ENCODE peak calls at places on chromosomes 5 and 9, in seven cellular contexts. One of them, this sample, is unnamed. For H3K4me1, the result is how much of the 10 kb centered on the place peaks cover.

GRCh38 chr9:106916491-106917235 is 53.7 kb downstream of the ZNF462 start:
- DNase-seq in cardiac muscle cell: peak
- DNase-seq in BE2C: no peak
- DNase-seq in uterus: peak
- DNase-seq in CD8-positive, alpha-beta T cell: no peak
- DNase-seq in OCI-LY7: no peak
- DNase-seq in right lobe of liver: peak
- DNase-seq in this sample: peak

GRCh38 chr5:53008751-53009150 is 19.6 kb downstream of the ITGA2 start:
- DNase-seq in cardiac muscle cell: no peak
- DNase-seq in BE2C: no peak
- DNase-seq in uterus: no peak
- DNase-seq in CD8-positive, alpha-beta T cell: no peak
- DNase-seq in OCI-LY7: no peak
- DNase-seq in right lobe of liver: no peak
- DNase-seq in this sample: no peak

GRCh38 chr5:112554089-112554977 is 135.3 kb upstream of the EPB41L4A start:
- DNase-seq in cardiac muscle cell: no peak
- DNase-seq in BE2C: no peak
- DNase-seq in uterus: no peak
- DNase-seq in CD8-positive, alpha-beta T cell: no peak
- DNase-seq in OCI-LY7: no peak
- DNase-seq in right lobe of liver: no peak
- DNase-seq in this sample: no peak

GRCh38 chr5:66814146-66814991 is 218.2 kb downstream of the MAST4 start:
- DNase-seq in cardiac muscle cell: peak
- DNase-seq in BE2C: peak
- DNase-seq in uterus: no peak
- DNase-seq in CD8-positive, alpha-beta T cell: peak
- DNase-seq in OCI-LY7: peak
- DNase-seq in right lobe of liver: no peak
- DNase-seq in this sample: peak

GRCh38 chr9:34454571-34455065 is 3.8 kb downstream of the FAM219A start:
- DNase-seq in cardiac muscle cell: no peak
- DNase-seq in BE2C: peak
- DNase-seq in uterus: no peak
- DNase-seq in CD8-positive, alpha-beta T cell: no peak
- DNase-seq in OCI-LY7: no peak
- DNase-seq in right lobe of liver: no peak
- DNase-seq in this sample: peak

GRCh38 chr9:75087279-75087823 is 604 bp downstream of the NMRK1 start:
- DNase-seq in cardiac muscle cell: peak
- DNase-seq in BE2C: no peak
- DNase-seq in uterus: no peak
- DNase-seq in CD8-positive, alpha-beta T cell: peak
- DNase-seq in OCI-LY7: peak
- DNase-seq in right lobe of liver: no peak
- DNase-seq in this sample: peak

GRCh38 chr9:93613791-93614190 is 37.4 kb downstream of the PHF2 start:
- DNase-seq in cardiac muscle cell: no peak
- DNase-seq in BE2C: no peak
- DNase-seq in uterus: no peak
- DNase-seq in CD8-positive, alpha-beta T cell: no peak
- DNase-seq in OCI-LY7: no peak
- DNase-seq in right lobe of liver: no peak
- DNase-seq in this sample: no peak

GRCh38 chr9:124853605-124854143 is 414 bp downstream of the WDR38 start:
- DNase-seq in cardiac muscle cell: no peak
- DNase-seq in BE2C: no peak
- DNase-seq in uterus: no peak
- DNase-seq in CD8-positive, alpha-beta T cell: no peak
- DNase-seq in OCI-LY7: no peak
- DNase-seq in right lobe of liver: no peak
- DNase-seq in this sample: no peak

GRCh38 chr9:108956098-108956533 is 21.9 kb downstream of the ABITRAM start:
- DNase-seq in cardiac muscle cell: no peak
- DNase-seq in BE2C: peak
- DNase-seq in uterus: no peak
- DNase-seq in CD8-positive, alpha-beta T cell: no peak
- DNase-seq in OCI-LY7: no peak
- DNase-seq in right lobe of liver: no peak
- DNase-seq in this sample: no peak

GRCh38 chr5:144203750-144204596 is 33.3 kb downstream of the KCTD16 start:
- DNase-seq in cardiac muscle cell: peak
- DNase-seq in BE2C: peak
- DNase-seq in uterus: peak
- DNase-seq in CD8-positive, alpha-beta T cell: peak
- DNase-seq in OCI-LY7: peak
- DNase-seq in right lobe of liver: no peak
- DNase-seq in this sample: peak

GRCh38 chr9:8764041-8764440 is 964.5 kb upstream of the DMAC1 start:
- DNase-seq in cardiac muscle cell: no peak
- DNase-seq in BE2C: no peak
- DNase-seq in uterus: no peak
- DNase-seq in CD8-positive, alpha-beta T cell: no peak
- DNase-seq in OCI-LY7: no peak
- DNase-seq in right lobe of liver: no peak
- DNase-seq in this sample: no peak

GRCh38 chr5:5800801-5801761 is 378.6 kb downstream of the ICE1 start:
- DNase-seq in cardiac muscle cell: no peak
- DNase-seq in BE2C: no peak
- DNase-seq in uterus: no peak
- DNase-seq in CD8-positive, alpha-beta T cell: no peak
- DNase-seq in OCI-LY7: no peak
- DNase-seq in right lobe of liver: no peak
- DNase-seq in this sample: peak

GRCh38 chr5:77180167-77181081 is 30.1 kb upstream of the PDE8B start:
- DNase-seq in cardiac muscle cell: peak
- DNase-seq in BE2C: peak
- DNase-seq in uterus: peak
- DNase-seq in CD8-positive, alpha-beta T cell: no peak
- DNase-seq in OCI-LY7: no peak
- DNase-seq in right lobe of liver: no peak
- DNase-seq in this sample: peak

GRCh38 chr5:102749416-102750021 is 5.6 kb upstream of the PAM start:
- DNase-seq in cardiac muscle cell: no peak
- DNase-seq in BE2C: no peak
- DNase-seq in uterus: no peak
- DNase-seq in CD8-positive, alpha-beta T cell: no peak
- DNase-seq in OCI-LY7: no peak
- DNase-seq in right lobe of liver: no peak
- DNase-seq in this sample: no peak

GRCh38 chr5:74367931-74368330 is 272.6 kb downstream of the ENC1 start:
- DNase-seq in cardiac muscle cell: no peak
- DNase-seq in BE2C: no peak
- DNase-seq in uterus: peak
- DNase-seq in CD8-positive, alpha-beta T cell: no peak
- DNase-seq in OCI-LY7: no peak
- DNase-seq in right lobe of liver: no peak
- DNase-seq in this sample: no peak

GRCh38 chr5:141668601-141669265 is 13.3 kb downstream of the ARAP3 start:
- DNase-seq in cardiac muscle cell: no peak
- DNase-seq in BE2C: no peak
- DNase-seq in uterus: no peak
- DNase-seq in CD8-positive, alpha-beta T cell: no peak
- DNase-seq in OCI-LY7: no peak
- DNase-seq in right lobe of liver: peak
- DNase-seq in this sample: no peak

GRCh38 chr9:84849049-84849448 is 179.5 kb downstream of the NTRK2 start:
- DNase-seq in cardiac muscle cell: no peak
- DNase-seq in BE2C: no peak
- DNase-seq in uterus: no peak
- DNase-seq in CD8-positive, alpha-beta T cell: no peak
- DNase-seq in OCI-LY7: no peak
- DNase-seq in right lobe of liver: no peak
- DNase-seq in this sample: no peak

GRCh38 chr5:1295650-1296037 is 776 bp upstream of the TERT start:
- DNase-seq in cardiac muscle cell: no peak
- DNase-seq in BE2C: no peak
- DNase-seq in uterus: no peak
- DNase-seq in CD8-positive, alpha-beta T cell: no peak
- DNase-seq in OCI-LY7: no peak
- DNase-seq in right lobe of liver: no peak
- DNase-seq in this sample: no peak

GRCh38 chr9:121483049-121483448 is 16.6 kb downstream of the GGTA1 start:
- DNase-seq in cardiac muscle cell: no peak
- DNase-seq in BE2C: no peak
- DNase-seq in uterus: no peak
- DNase-seq in CD8-positive, alpha-beta T cell: no peak
- DNase-seq in OCI-LY7: no peak
- DNase-seq in right lobe of liver: no peak
- DNase-seq in this sample: no peak

GRCh38 chr5:9789818-9790217 is 159.7 kb upstream of the TAS2R1 start:
- DNase-seq in cardiac muscle cell: no peak
- DNase-seq in BE2C: no peak
- DNase-seq in uterus: no peak
- DNase-seq in CD8-positive, alpha-beta T cell: no peak
- DNase-seq in OCI-LY7: no peak
- DNase-seq in right lobe of liver: no peak
- DNase-seq in this sample: no peak

GRCh38 chr5:36366883-36367282 is 65.2 kb upstream of the RANBP3L start:
- DNase-seq in cardiac muscle cell: no peak
- DNase-seq in BE2C: no peak
- DNase-seq in uterus: no peak
- DNase-seq in CD8-positive, alpha-beta T cell: no peak
- DNase-seq in OCI-LY7: no peak
- DNase-seq in right lobe of liver: no peak
- DNase-seq in this sample: no peak

DNA sequence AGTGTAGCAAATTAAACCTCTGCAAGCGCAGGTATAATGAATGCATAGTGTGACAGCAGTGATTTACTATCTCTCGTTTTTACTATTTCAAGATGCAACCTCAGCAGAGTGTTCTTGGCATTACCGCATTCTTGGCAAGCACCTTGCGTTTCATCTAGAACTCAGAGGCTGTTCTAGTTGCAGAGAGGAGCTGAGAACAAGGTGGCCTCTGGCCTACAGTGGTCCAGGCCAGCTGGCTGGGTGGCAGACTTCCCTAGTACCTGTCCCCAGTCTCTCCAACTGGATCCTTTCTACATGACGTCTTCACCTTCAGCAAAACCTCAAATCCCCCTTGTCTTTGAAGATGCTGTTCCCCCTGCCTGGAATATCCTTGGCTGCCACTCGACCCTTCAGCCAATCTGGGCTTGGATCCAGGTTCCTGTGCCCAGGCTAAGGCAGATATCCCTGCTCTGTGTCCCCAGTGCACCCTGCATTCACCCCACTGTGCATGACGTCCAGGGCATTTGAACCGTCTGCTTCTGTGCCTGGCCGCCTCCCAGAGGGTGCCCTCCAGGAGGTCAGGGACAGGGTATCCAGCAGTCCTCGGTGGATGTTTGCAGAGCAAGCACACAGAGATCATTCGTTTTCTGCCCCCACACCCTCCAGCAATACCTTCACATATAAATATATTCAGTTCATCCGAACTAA is 120.4 kb upstream of the CPEB4 start:
- DNase-seq in cardiac muscle cell: no peak
- DNase-seq in BE2C: no peak
- DNase-seq in uterus: no peak
- DNase-seq in CD8-positive, alpha-beta T cell: no peak
- DNase-seq in OCI-LY7: no peak
- DNase-seq in right lobe of liver: peak
- DNase-seq in this sample: peak
- H3K4me1 ChIP-seq in cardiac muscle cell: under half
- H3K4me1 ChIP-seq in BE2C: under half
- H3K4me1 ChIP-seq in uterus: under half
- H3K4me1 ChIP-seq in CD8-positive, alpha-beta T cell: under half
- H3K4me1 ChIP-seq in OCI-LY7: under half
- H3K4me1 ChIP-seq in right lobe of liver: half or more
- H3K4me1 ChIP-seq in this sample: under half

DNA sequence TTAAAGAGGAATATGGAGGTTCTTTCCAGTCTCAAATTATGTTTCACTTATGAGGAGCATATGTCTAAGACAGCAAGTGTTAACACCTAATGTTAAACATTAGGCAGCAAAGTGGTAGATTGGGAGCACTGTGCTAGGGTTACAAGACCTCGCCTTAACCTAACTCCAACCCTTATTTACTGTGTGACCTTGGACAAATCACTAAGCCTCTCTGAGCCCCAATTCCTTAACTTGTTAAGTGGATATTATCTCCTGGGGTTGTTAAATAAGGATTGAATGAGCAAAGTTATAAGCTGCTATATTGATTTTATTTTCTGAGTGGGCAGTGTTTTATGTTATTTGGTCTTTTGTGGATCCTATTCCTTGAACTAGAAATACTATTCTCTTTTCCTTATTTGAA is 38.3 kb downstream of the TMEFF1 start:
- DNase-seq in cardiac muscle cell: no peak
- DNase-seq in BE2C: no peak
- DNase-seq in uterus: no peak
- DNase-seq in CD8-positive, alpha-beta T cell: no peak
- DNase-seq in OCI-LY7: no peak
- DNase-seq in right lobe of liver: no peak
- DNase-seq in this sample: no peak
- TF ChIP-seq CTCF in cardiac muscle cell: no peak
- TF ChIP-seq CTCF in BE2C: no peak
- TF ChIP-seq CTCF in uterus: no peak
- TF ChIP-seq CTCF in CD8-positive, alpha-beta T cell: no peak
- TF ChIP-seq CTCF in OCI-LY7: no peak
- TF ChIP-seq CTCF in right lobe of liver: no peak
- TF ChIP-seq CTCF in this sample: no peak

GRCh38 chr9:132077881-132078280 is 1.8 kb downstream of the MED27 start:
- DNase-seq in cardiac muscle cell: no peak
- DNase-seq in BE2C: no peak
- DNase-seq in uterus: no peak
- DNase-seq in CD8-positive, alpha-beta T cell: no peak
- DNase-seq in OCI-LY7: no peak
- DNase-seq in right lobe of liver: no peak
- DNase-seq in this sample: no peak
- H3K4me3 ChIP-seq in cardiac muscle cell: peak
- H3K4me3 ChIP-seq in BE2C: peak
- H3K4me3 ChIP-seq in uterus: no peak
- H3K4me3 ChIP-seq in CD8-positive, alpha-beta T cell: no peak
- H3K4me3 ChIP-seq in OCI-LY7: peak
- H3K4me3 ChIP-seq in right lobe of liver: no peak
- H3K4me3 ChIP-seq in this sample: no peak

DNA sequence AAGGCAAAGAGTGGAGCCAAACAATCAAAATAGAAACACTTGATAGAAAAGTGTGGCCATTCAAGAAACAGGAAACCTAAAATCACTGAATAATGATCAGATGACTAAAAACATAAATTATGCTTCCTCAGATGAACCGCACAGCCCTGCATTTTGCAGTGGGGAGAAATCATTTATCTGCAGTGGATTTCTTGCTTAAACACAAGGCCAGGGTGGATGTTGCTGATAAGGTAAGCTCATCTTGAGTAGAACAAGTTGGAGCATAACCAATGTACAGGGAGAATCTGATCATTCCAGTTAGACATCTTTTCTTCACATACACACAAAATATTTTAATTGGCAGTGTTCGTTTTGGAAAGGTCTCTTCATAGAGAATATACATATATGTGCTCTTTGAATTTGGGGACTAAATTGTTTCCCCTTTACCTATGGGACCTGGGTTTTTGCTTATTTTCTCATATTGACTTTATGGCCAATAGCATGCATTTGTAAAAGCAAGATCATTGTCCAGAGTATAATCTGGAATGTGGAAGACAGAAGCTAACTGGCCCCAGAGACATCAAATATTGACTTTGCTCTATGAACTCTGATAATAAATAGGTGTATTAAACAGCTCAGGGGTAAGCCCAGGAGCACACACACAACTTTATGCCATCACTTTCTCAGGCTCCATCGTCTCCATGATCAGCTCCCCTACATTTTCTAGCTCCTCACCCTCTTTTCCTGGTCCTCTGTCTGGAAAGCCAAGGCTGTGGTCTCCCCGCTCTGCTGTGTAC is 9.1 kb downstream of the ANKDD1B start:
- DNase-seq in cardiac muscle cell: no peak
- DNase-seq in BE2C: no peak
- DNase-seq in uterus: no peak
- DNase-seq in CD8-positive, alpha-beta T cell: no peak
- DNase-seq in OCI-LY7: no peak
- DNase-seq in right lobe of liver: no peak
- DNase-seq in this sample: no peak
- H3K4me1 ChIP-seq in cardiac muscle cell: under half
- H3K4me1 ChIP-seq in BE2C: under half
- H3K4me1 ChIP-seq in uterus: under half
- H3K4me1 ChIP-seq in CD8-positive, alpha-beta T cell: under half
- H3K4me1 ChIP-seq in OCI-LY7: under half
- H3K4me1 ChIP-seq in right lobe of liver: under half
- H3K4me1 ChIP-seq in this sample: under half

This sample was measured in heart right ventricle.